ENCODE peak calls at places on chromosomes 7 and 10, in six cellular contexts. One of them, this sample, is unnamed.

GRCh38 chr7:44881610-44882009 is 3.7 kb downstream of the PURB start:
- DNase-seq in PC-3: peak
- DNase-seq in progenitor cell of endocrine pancreas: no peak
- DNase-seq in prostate gland: no peak
- DNase-seq in dorsolateral prefrontal cortex: no peak
- DNase-seq in psoas muscle: no peak
- DNase-seq in this sample: no peak

GRCh38 chr10:79235765-79236755 is 111.2 kb upstream of the PPIF start:
- DNase-seq in psoas muscle: no peak
- DNase-seq in PC-3: no peak
- DNase-seq in dorsolateral prefrontal cortex: no peak
- DNase-seq in prostate gland: no peak
- DNase-seq in progenitor cell of endocrine pancreas: no peak
- DNase-seq in this sample: no peak

GRCh38 chr7:40356312-40356711 is 221.5 kb downstream of the SUGCT start:
- DNase-seq in PC-3: no peak
- DNase-seq in prostate gland: no peak
- DNase-seq in dorsolateral prefrontal cortex: no peak
- DNase-seq in psoas muscle: no peak
- DNase-seq in progenitor cell of endocrine pancreas: no peak
- DNase-seq in this sample: no peak

GRCh38 chr10:96972264-96972663 is 140.2 kb downstream of the LCOR start:
- DNase-seq in prostate gland: no peak
- DNase-seq in PC-3: no peak
- DNase-seq in psoas muscle: no peak
- DNase-seq in dorsolateral prefrontal cortex: no peak
- DNase-seq in progenitor cell of endocrine pancreas: no peak
- DNase-seq in this sample: no peak

GRCh38 chr7:17408245-17408903 is 109.9 kb downstream of the AHR start:
- DNase-seq in dorsolateral prefrontal cortex: no peak
- DNase-seq in PC-3: peak
- DNase-seq in prostate gland: no peak
- DNase-seq in progenitor cell of endocrine pancreas: no peak
- DNase-seq in psoas muscle: peak
- DNase-seq in this sample: no peak

GRCh38 chr10:128047337-128047736 is 78.9 kb downstream of the MKI67 start:
- DNase-seq in PC-3: peak
- DNase-seq in psoas muscle: peak
- DNase-seq in prostate gland: peak
- DNase-seq in progenitor cell of endocrine pancreas: peak
- DNase-seq in dorsolateral prefrontal cortex: no peak
- DNase-seq in this sample: no peak

GRCh38 chr10:33187427-33187999 is 147.0 kb downstream of the NRP1 start:
- DNase-seq in psoas muscle: no peak
- DNase-seq in PC-3: no peak
- DNase-seq in dorsolateral prefrontal cortex: no peak
- DNase-seq in prostate gland: no peak
- DNase-seq in progenitor cell of endocrine pancreas: no peak
- DNase-seq in this sample: no peak

GRCh38 chr10:128152741-128153583 is 26.7 kb upstream of the MKI67 start:
- DNase-seq in PC-3: no peak
- DNase-seq in progenitor cell of endocrine pancreas: no peak
- DNase-seq in psoas muscle: no peak
- DNase-seq in dorsolateral prefrontal cortex: no peak
- DNase-seq in prostate gland: no peak
- DNase-seq in this sample: no peak

GRCh38 chr7:39749177-39749576 is 125.8 kb downstream of the RALA start:
- DNase-seq in dorsolateral prefrontal cortex: no peak
- DNase-seq in progenitor cell of endocrine pancreas: no peak
- DNase-seq in prostate gland: no peak
- DNase-seq in PC-3: peak
- DNase-seq in psoas muscle: no peak
- DNase-seq in this sample: no peak

GRCh38 chr10:71266147-71266917 is 52.7 kb upstream of the SLC29A3 start:
- DNase-seq in PC-3: no peak
- DNase-seq in progenitor cell of endocrine pancreas: no peak
- DNase-seq in dorsolateral prefrontal cortex: no peak
- DNase-seq in prostate gland: no peak
- DNase-seq in psoas muscle: peak
- DNase-seq in this sample: no peak

GRCh38 chr7:41956712-41957111 is 253.8 kb upstream of the INHBA start:
- DNase-seq in prostate gland: no peak
- DNase-seq in psoas muscle: no peak
- DNase-seq in progenitor cell of endocrine pancreas: no peak
- DNase-seq in dorsolateral prefrontal cortex: no peak
- DNase-seq in PC-3: no peak
- DNase-seq in this sample: no peak

GRCh38 chr7:95527033-95527775 is 41.5 kb downstream of the ASB4 start:
- DNase-seq in prostate gland: peak
- DNase-seq in progenitor cell of endocrine pancreas: peak
- DNase-seq in PC-3: peak
- DNase-seq in dorsolateral prefrontal cortex: peak
- DNase-seq in psoas muscle: peak
- DNase-seq in this sample: no peak

GRCh38 chr10:78267598-78267997 is 233.9 kb downstream of the RPS24 start:
- DNase-seq in psoas muscle: no peak
- DNase-seq in PC-3: peak
- DNase-seq in prostate gland: no peak
- DNase-seq in progenitor cell of endocrine pancreas: no peak
- DNase-seq in dorsolateral prefrontal cortex: no peak
- DNase-seq in this sample: no peak

GRCh38 chr10:109089779-109090178 is 833.5 kb downstream of the XPNPEP1 start:
- DNase-seq in psoas muscle: no peak
- DNase-seq in prostate gland: no peak
- DNase-seq in PC-3: no peak
- DNase-seq in progenitor cell of endocrine pancreas: no peak
- DNase-seq in dorsolateral prefrontal cortex: no peak
- DNase-seq in this sample: no peak

GRCh38 chr7:107890493-107890961 is 456 bp upstream of the DLD start:
- DNase-seq in dorsolateral prefrontal cortex: no peak
- DNase-seq in PC-3: peak
- DNase-seq in prostate gland: no peak
- DNase-seq in progenitor cell of endocrine pancreas: no peak
- DNase-seq in psoas muscle: no peak
- DNase-seq in this sample: no peak

GRCh38 chr10:48577158-48577557 is 27.7 kb downstream of the ARHGAP22 start:
- DNase-seq in dorsolateral prefrontal cortex: no peak
- DNase-seq in psoas muscle: no peak
- DNase-seq in progenitor cell of endocrine pancreas: no peak
- DNase-seq in PC-3: no peak
- DNase-seq in prostate gland: no peak
- DNase-seq in this sample: no peak

GRCh38 chr10:73915206-73915851 is 4.4 kb downstream of the PLAU start:
- DNase-seq in progenitor cell of endocrine pancreas: no peak
- DNase-seq in dorsolateral prefrontal cortex: no peak
- DNase-seq in PC-3: peak
- DNase-seq in prostate gland: no peak
- DNase-seq in psoas muscle: no peak
- DNase-seq in this sample: no peak

GRCh38 chr7:151403764-151404163 is 6.1 kb downstream of the WDR86 start:
- DNase-seq in prostate gland: no peak
- DNase-seq in PC-3: no peak
- DNase-seq in psoas muscle: peak
- DNase-seq in dorsolateral prefrontal cortex: no peak
- DNase-seq in progenitor cell of endocrine pancreas: no peak
- DNase-seq in this sample: no peak

GRCh38 chr7:66216687-66217086 is 11.6 kb downstream of the TPST1 start:
- DNase-seq in psoas muscle: no peak
- DNase-seq in PC-3: no peak
- DNase-seq in progenitor cell of endocrine pancreas: no peak
- DNase-seq in prostate gland: no peak
- DNase-seq in dorsolateral prefrontal cortex: no peak
- DNase-seq in this sample: no peak

DNA sequence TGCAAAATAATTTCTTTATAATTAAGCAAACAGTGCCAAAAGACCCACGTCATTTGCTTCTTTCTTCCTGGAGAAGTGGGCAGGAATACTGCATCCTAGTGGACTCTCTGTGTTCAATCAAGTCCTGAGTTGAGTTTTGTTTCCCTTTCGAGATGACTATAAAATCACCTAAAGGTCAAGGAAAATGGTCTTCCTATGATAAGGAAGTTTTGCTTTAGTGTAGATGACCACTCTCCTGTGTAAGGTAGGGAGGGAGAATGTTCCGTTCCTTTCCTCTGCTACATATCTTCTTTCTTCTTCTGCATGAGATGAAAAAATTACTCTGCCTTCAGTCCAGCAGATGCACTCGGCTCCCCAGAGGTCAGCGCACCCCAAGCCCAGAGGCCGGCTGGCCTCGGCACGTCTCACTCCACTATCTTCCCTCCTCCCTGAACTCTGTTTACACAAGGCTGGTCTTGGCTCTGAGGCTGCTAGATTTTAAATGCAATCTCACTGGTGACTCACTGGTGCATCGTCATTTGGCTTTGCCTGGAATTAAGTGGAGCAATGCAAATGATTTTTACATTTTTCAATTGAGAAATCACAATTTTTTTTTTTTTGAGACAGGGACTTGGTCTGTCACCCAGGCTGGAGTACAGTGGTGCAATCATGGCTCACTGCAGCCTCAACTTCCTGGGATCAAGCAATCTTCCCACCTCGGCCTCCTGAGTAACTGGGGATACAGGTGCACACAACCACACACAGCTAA is 18.6 kb upstream of the VDAC2 start:
- DNase-seq in PC-3: peak
- DNase-seq in psoas muscle: peak
- DNase-seq in prostate gland: peak
- DNase-seq in dorsolateral prefrontal cortex: no peak
- DNase-seq in progenitor cell of endocrine pancreas: no peak
- DNase-seq in this sample: no peak
- TF ChIP-seq CTCF in PC-3: peak
- TF ChIP-seq CTCF in psoas muscle: no peak
- TF ChIP-seq CTCF in prostate gland: no peak
- TF ChIP-seq CTCF in dorsolateral prefrontal cortex: no peak
- TF ChIP-seq CTCF in progenitor cell of endocrine pancreas: peak
- TF ChIP-seq CTCF in this sample: no peak

GRCh38 chr10:50554995-50555568 is 68.7 kb downstream of the SGMS1 start:
- DNase-seq in progenitor cell of endocrine pancreas: no peak
- DNase-seq in PC-3: peak
- DNase-seq in dorsolateral prefrontal cortex: peak
- DNase-seq in psoas muscle: no peak
- DNase-seq in prostate gland: no peak
- DNase-seq in this sample: no peak
- TF ChIP-seq CTCF in progenitor cell of endocrine pancreas: no peak
- TF ChIP-seq CTCF in PC-3: peak
- TF ChIP-seq CTCF in dorsolateral prefrontal cortex: no peak
- TF ChIP-seq CTCF in psoas muscle: no peak
- TF ChIP-seq CTCF in prostate gland: no peak
- TF ChIP-seq CTCF in this sample: no peak

GRCh38 chr7:70812511-70812910 is 319.4 kb upstream of the GALNT17 start:
- DNase-seq in psoas muscle: no peak
- DNase-seq in dorsolateral prefrontal cortex: no peak
- DNase-seq in PC-3: no peak
- DNase-seq in prostate gland: no peak
- DNase-seq in progenitor cell of endocrine pancreas: no peak
- DNase-seq in this sample: no peak
- TF ChIP-seq CTCF in psoas muscle: no peak
- TF ChIP-seq CTCF in dorsolateral prefrontal cortex: no peak
- TF ChIP-seq CTCF in PC-3: no peak
- TF ChIP-seq CTCF in prostate gland: no peak
- TF ChIP-seq CTCF in progenitor cell of endocrine pancreas: peak
- TF ChIP-seq CTCF in this sample: no peak

GRCh38 chr10:123278445-123278844 is 124.2 kb downstream of the BUB3 start:
- DNase-seq in dorsolateral prefrontal cortex: no peak
- DNase-seq in progenitor cell of endocrine pancreas: no peak
- DNase-seq in prostate gland: no peak
- DNase-seq in PC-3: no peak
- DNase-seq in psoas muscle: no peak
- DNase-seq in this sample: no peak

GRCh38 chr10:123287594-123288247 is 133.5 kb downstream of the BUB3 start:
- DNase-seq in psoas muscle: no peak
- DNase-seq in prostate gland: no peak
- DNase-seq in progenitor cell of endocrine pancreas: no peak
- DNase-seq in PC-3: peak
- DNase-seq in dorsolateral prefrontal cortex: no peak
- DNase-seq in this sample: no peak

GRCh38 chr10:123289432-123289831 is 135.2 kb downstream of the BUB3 start:
- DNase-seq in prostate gland: no peak
- DNase-seq in PC-3: no peak
- DNase-seq in progenitor cell of endocrine pancreas: no peak
- DNase-seq in psoas muscle: no peak
- DNase-seq in dorsolateral prefrontal cortex: no peak
- DNase-seq in this sample: no peak

DNA sequence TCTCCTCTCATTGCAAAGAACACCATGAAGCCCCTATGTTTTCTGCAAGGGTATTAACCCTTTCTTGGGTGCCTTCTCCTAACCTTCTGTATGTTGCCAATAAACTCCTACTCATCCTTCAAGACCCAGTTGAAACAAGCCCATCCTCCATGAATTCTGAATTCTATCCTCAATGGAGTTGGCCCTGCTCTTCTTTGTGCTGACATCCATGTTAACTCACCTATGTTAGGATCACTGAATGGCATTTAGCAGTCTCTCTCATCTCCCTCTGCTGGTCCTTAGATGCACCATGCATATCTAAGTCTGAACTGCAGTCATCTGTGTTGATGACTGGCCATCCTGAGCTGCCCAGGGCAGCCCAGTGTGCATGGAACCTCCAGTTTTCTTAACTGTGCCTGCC is 129.8 kb downstream of the BUB3 start:
- DNase-seq in progenitor cell of endocrine pancreas: no peak
- DNase-seq in prostate gland: no peak
- DNase-seq in psoas muscle: no peak
- DNase-seq in dorsolateral prefrontal cortex: no peak
- DNase-seq in PC-3: peak
- DNase-seq in this sample: no peak
- TF ChIP-seq CTCF in progenitor cell of endocrine pancreas: peak
- TF ChIP-seq CTCF in prostate gland: no peak
- TF ChIP-seq CTCF in psoas muscle: no peak
- TF ChIP-seq CTCF in dorsolateral prefrontal cortex: no peak
- TF ChIP-seq CTCF in PC-3: peak
- TF ChIP-seq CTCF in this sample: no peak

GRCh38 chr7:12529971-12530710 is 40.4 kb upstream of the SCIN start:
- DNase-seq in prostate gland: no peak
- DNase-seq in psoas muscle: no peak
- DNase-seq in progenitor cell of endocrine pancreas: no peak
- DNase-seq in dorsolateral prefrontal cortex: no peak
- DNase-seq in PC-3: no peak
- DNase-seq in this sample: no peak

DNA sequence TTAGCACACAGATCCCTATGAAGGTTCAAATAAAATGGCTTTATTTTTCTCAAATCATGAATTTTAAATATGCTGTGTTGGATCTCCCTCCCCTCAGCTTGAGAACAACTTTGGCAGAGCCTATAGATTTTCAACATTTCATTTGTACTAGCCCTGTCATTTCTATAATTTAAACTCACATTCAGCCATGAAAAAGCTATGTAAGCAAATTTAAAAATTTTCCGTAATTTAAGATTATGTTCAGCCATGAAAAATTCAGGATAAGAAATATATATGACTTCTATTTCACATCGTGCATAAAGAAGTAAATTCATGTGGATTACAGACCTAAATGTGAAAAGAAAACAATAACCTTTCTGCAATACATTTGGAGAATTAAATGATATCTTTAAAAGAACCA is 36.5 kb upstream of the SCIN start:
- DNase-seq in psoas muscle: no peak
- DNase-seq in prostate gland: no peak
- DNase-seq in PC-3: no peak
- DNase-seq in dorsolateral prefrontal cortex: no peak
- DNase-seq in progenitor cell of endocrine pancreas: no peak
- DNase-seq in this sample: no peak
- TF ChIP-seq CTCF in psoas muscle: no peak
- TF ChIP-seq CTCF in prostate gland: no peak
- TF ChIP-seq CTCF in PC-3: no peak
- TF ChIP-seq CTCF in dorsolateral prefrontal cortex: no peak
- TF ChIP-seq CTCF in progenitor cell of endocrine pancreas: no peak
- TF ChIP-seq CTCF in this sample: no peak

GRCh38 chr7:876077-876971 is at the start of gene GET4:
- DNase-seq in prostate gland: peak
- DNase-seq in dorsolateral prefrontal cortex: peak
- DNase-seq in psoas muscle: peak
- DNase-seq in PC-3: peak
- DNase-seq in progenitor cell of endocrine pancreas: peak
- DNase-seq in this sample: peak
- TF ChIP-seq CTCF in prostate gland: peak
- TF ChIP-seq CTCF in dorsolateral prefrontal cortex: peak
- TF ChIP-seq CTCF in psoas muscle: peak
- TF ChIP-seq CTCF in PC-3: no peak
- TF ChIP-seq CTCF in progenitor cell of endocrine pancreas: peak
- TF ChIP-seq CTCF in this sample: peak

This sample was measured in mesothelial cell of epicardium.